ENCODE peak calls at places on chromosome 6, in eight cellular contexts. O is HFFc6; B is activated CD4-positive, CD25-positive, alpha-beta regulatory T cell treated with anti-CD3 and anti-CD28 coated beads, Interleukin-2, amount 50 U/mL, for 16 hours; Q is tibial artery; C is H1; W is HS-5; K is GM20000; V is brain pericyte. D is an unnamed sample.

GRCh38 chr6:34146801-34147592 is 1.1 kb upstream of the GRM4 start:
- DNase-seq in O (peak; percentile 76), B (no peak), Q (peak; percentile 23), C (peak; percentile 38), W (no peak), K (no peak), V (no peak), D (no peak)

GRCh38 chr6:50956014-50956413 is 137.3 kb downstream of the TFAP2B start:
- DNase-seq in O (no peak), B (no peak), Q (no peak), C (no peak), W (no peak), K (no peak), V (no peak), D (no peak)

GRCh38 chr6:72959821-72960220 is 265.5 kb downstream of the KHDC1L start:
- DNase-seq in O (no peak), B (no peak), Q (no peak), C (no peak), W (no peak), K (no peak), V (no peak), D (no peak)

GRCh38 chr6:125222531-125223455 is 69.2 kb downstream of the TPD52L1 start:
- DNase-seq in O (no peak), B (no peak), Q (no peak), C (no peak), W (no peak), K (no peak), V (no peak), D (no peak)

GRCh38 chr6:107618672-107619071 is 128.8 kb downstream of the SOBP start:
- DNase-seq in O (no peak), B (no peak), Q (no peak), C (no peak), W (no peak), K (peak; percentile 70), V (no peak), D (no peak)

GRCh38 chr6:3913958-3914337 is 64.8 kb downstream of the FAM50B start:
- DNase-seq in O (no peak), B (no peak), Q (no peak), C (peak; percentile 17), W (no peak), K (no peak), V (no peak), D (no peak)

GRCh38 chr6:100261486-100261885 is 203.2 kb downstream of the SIM1 start:
- DNase-seq in O (no peak), B (no peak), Q (no peak), C (no peak), W (no peak), K (no peak), V (no peak), D (no peak)

GRCh38 chr6:56955171-56956155 is 556 bp downstream of the BEND6 start:
- DNase-seq in O (peak; percentile 94), B (no peak), Q (peak; percentile 87), C (peak; percentile 98), W (no peak), K (peak; percentile 87), V (peak; percentile 63), D (no peak)

GRCh38 chr6:46642928-46643751 is 9.5 kb downstream of the CYP39A1 start:
- DNase-seq in O (no peak), B (no peak), Q (no peak), C (no peak), W (no peak), K (no peak), V (no peak), D (no peak)

GRCh38 chr6:162245831-162246230 is 481.7 kb downstream of the PRKN start:
- DNase-seq in O (no peak), B (no peak), Q (no peak), C (no peak), W (no peak), K (no peak), V (no peak), D (no peak)

GRCh38 chr6:130396722-130397121 is 30.9 kb downstream of the TMEM200A start:
- DNase-seq in O (no peak), B (no peak), Q (no peak), C (no peak), W (no peak), K (no peak), V (no peak), D (no peak)

GRCh38 chr6:44504321-44504761 is 116.8 kb downstream of the CDC5L start:
- DNase-seq in O (no peak), B (no peak), Q (no peak), C (peak; percentile 1), W (no peak), K (no peak), V (no peak), D (no peak)

GRCh38 chr6:41663558-41663957 is 25.3 kb downstream of the MDFI start:
- DNase-seq in O (no peak), B (no peak), Q (no peak), C (no peak), W (no peak), K (no peak), V (no peak), D (no peak)

GRCh38 chr6:130143709-130144108 is 79.0 kb downstream of the SAMD3 start:
- DNase-seq in O (peak; percentile 23), B (no peak), Q (no peak), C (no peak), W (no peak), K (no peak), V (no peak), D (no peak)

GRCh38 chr6:125279961-125280360 is 21.8 kb downstream of the HDDC2 start:
- DNase-seq in O (no peak), B (no peak), Q (no peak), C (no peak), W (no peak), K (no peak), V (no peak), D (no peak)

GRCh38 chr6:31267504-31268371 is 4.2 kb downstream of the HLA-C start:
- DNase-seq in O (no peak), B (no peak), Q (no peak), C (no peak), W (no peak), K (no peak), V (no peak), D (no peak)

GRCh38 chr6:16402501-16402900 is 164.1 kb downstream of the GMPR start:
- DNase-seq in O (no peak), B (no peak), Q (no peak), C (no peak), W (no peak), K (no peak), V (peak; percentile 84), D (peak; percentile 78)

GRCh38 chr6:130849501-130850039 is 22.4 kb downstream of the SMLR1 start:
- DNase-seq in O (no peak), B (no peak), Q (no peak), C (no peak), W (no peak), K (no peak), V (no peak), D (no peak)

GRCh38 chr6:107102414-107102805 is 12.9 kb downstream of the BEND3 start:
- DNase-seq in O (no peak), B (no peak), Q (peak; percentile 40), C (no peak), W (no peak), K (no peak), V (no peak), D (no peak)

GRCh38 chr6:151773382-151773781 is 34.1 kb upstream of the ESR1 start:
- DNase-seq in O (no peak), B (no peak), Q (no peak), C (no peak), W (no peak), K (no peak), V (no peak), D (no peak)

GRCh38 chr6:32839356-32839755 is 817 bp upstream of the TAP2 start:
- DNase-seq in O (no peak), B (no peak), Q (no peak), C (no peak), W (no peak), K (no peak), V (no peak), D (no peak)

GRCh38 chr6:163428373-163428772 is 13.9 kb downstream of the QKI start:
- DNase-seq in O (no peak), B (no peak), Q (no peak), C (no peak), W (no peak), K (no peak), V (no peak), D (no peak)

GRCh38 chr6:168001037-168001348 is 3.5 kb downstream of the KIF25 start:
- DNase-seq in O (no peak), B (no peak), Q (no peak), C (peak; percentile 7), W (no peak), K (no peak), V (no peak), D (no peak)

GRCh38 chr6:154433477-154434241 is 76.8 kb downstream of the CNKSR3 start:
- DNase-seq in O (no peak), B (no peak), Q (no peak), C (no peak), W (no peak), K (no peak), V (no peak), D (no peak)

GRCh38 chr6:33761922-33762629 is 15.4 kb upstream of the IP6K3 start:
- DNase-seq in O (peak; percentile 26), B (no peak), Q (no peak), C (peak; percentile 75), W (no peak), K (peak; percentile 66), V (no peak), D (no peak)

GRCh38 chr6:16146527-16146955 is 17.7 kb downstream of the MYLIP start:
- DNase-seq in O (no peak), B (no peak), Q (no peak), C (no peak), W (no peak), K (no peak), V (peak; percentile 63), D (no peak)

GRCh38 chr6:46799657-46800056 is 6.5 kb downstream of the MEP1A start:
- DNase-seq in O (no peak), B (no peak), Q (no peak), C (no peak), W (no peak), K (no peak), V (no peak), D (no peak)

GRCh38 chr6:2634151-2634964 is 116.4 kb downstream of the MYLK4 start:
- DNase-seq in O (peak; percentile 50), B (peak; percentile 58), Q (peak; percentile 94), C (peak; percentile 97), W (peak; percentile 46), K (peak; percentile 89), V (peak; percentile 91), D (peak; percentile 92)

GRCh38 chr6:85920782-85921181 is 278.1 kb upstream of the SYNCRIP start:
- DNase-seq in O (no peak), B (no peak), Q (no peak), C (no peak), W (no peak), K (no peak), V (no peak), D (no peak)

GRCh38 chr6:12147557-12148316 is 135.6 kb downstream of the HIVEP1 start:
- DNase-seq in O (no peak), B (no peak), Q (no peak), C (no peak), W (no peak), K (no peak), V (no peak), D (no peak)

GRCh38 chr6:156774872-156775405 is 2.2 kb upstream of the ARID1B start:
- DNase-seq in O (no peak), B (no peak), Q (no peak), C (no peak), W (no peak), K (no peak), V (no peak), D (no peak)

GRCh38 chr6:139553916-139554315 is 179.5 kb upstream of the CITED2 start:
- DNase-seq in O (no peak), B (no peak), Q (no peak), C (no peak), W (no peak), K (no peak), V (no peak), D (no peak)

GRCh38 chr6:55941713-55942112 is 66.3 kb upstream of the BMP5 start:
- DNase-seq in O (no peak), B (no peak), Q (no peak), C (no peak), W (no peak), K (no peak), V (no peak), D (no peak)

GRCh38 chr6:43740321-43740960 is 29.6 kb upstream of the VEGFA start:
- DNase-seq in O (no peak), B (no peak), Q (no peak), C (peak; percentile 45), W (no peak), K (no peak), V (no peak), D (no peak)

D was measured in smooth muscle cell of the brain vasculature.